ENCODE peak calls at places on chromosomes 13 and 19, in four cellular contexts. One of them, this sample, is unnamed.

GRCh38 chr19:4889034-4889825 is 13.5 kb downstream of the ARRDC5 start:
- DNase-seq in prostate gland: no peak
- DNase-seq in effector memory CD4-positive, alpha-beta T cell: no peak
- DNase-seq in stomach: no peak
- DNase-seq in this sample: no peak

GRCh38 chr19:41945135-41945766 is 13.9 kb downstream of the RABAC1 start:
- DNase-seq in prostate gland: peak; percentile 17
- DNase-seq in effector memory CD4-positive, alpha-beta T cell: peak; percentile 92
- DNase-seq in stomach: peak; percentile 61
- DNase-seq in this sample: no peak

GRCh38 chr19:4976412-4977298 is 7.7 kb downstream of the KDM4B start:
- DNase-seq in prostate gland: peak; percentile 95
- DNase-seq in effector memory CD4-positive, alpha-beta T cell: no peak
- DNase-seq in stomach: peak; percentile 53
- DNase-seq in this sample: peak; percentile 82

GRCh38 chr13:100363351-100363750 is 225.2 kb downstream of the GGACT start:
- DNase-seq in prostate gland: no peak
- DNase-seq in effector memory CD4-positive, alpha-beta T cell: no peak
- DNase-seq in stomach: no peak
- DNase-seq in this sample: no peak

GRCh38 chr19:18762125-18763023 is 28.7 kb downstream of the COMP start:
- DNase-seq in prostate gland: peak; percentile 93
- DNase-seq in effector memory CD4-positive, alpha-beta T cell: no peak
- DNase-seq in stomach: peak; percentile 98
- DNase-seq in this sample: peak; percentile 98

GRCh38 chr13:75850915-75851314 is 214.8 kb downstream of the LMO7 start:
- DNase-seq in prostate gland: no peak
- DNase-seq in effector memory CD4-positive, alpha-beta T cell: no peak
- DNase-seq in stomach: no peak
- DNase-seq in this sample: no peak

GRCh38 chr13:30480292-30480947 is 14.7 kb upstream of the HMGB1 start:
- DNase-seq in prostate gland: peak; percentile 42
- DNase-seq in effector memory CD4-positive, alpha-beta T cell: no peak
- DNase-seq in stomach: peak; percentile 66
- DNase-seq in this sample: peak; percentile 63

GRCh38 chr19:42471554-42472249 is 29.0 kb upstream of the CXCL17 start:
- DNase-seq in prostate gland: peak; percentile 92
- DNase-seq in effector memory CD4-positive, alpha-beta T cell: no peak
- DNase-seq in stomach: peak; percentile 46
- DNase-seq in this sample: no peak

GRCh38 chr19:7887408-7888144 is 734 bp upstream of the LRRC8E start:
- DNase-seq in prostate gland: no peak
- DNase-seq in effector memory CD4-positive, alpha-beta T cell: no peak
- DNase-seq in stomach: no peak
- DNase-seq in this sample: no peak

GRCh38 chr19:17076539-17076919 is 952 bp downstream of the MYO9B start:
- DNase-seq in prostate gland: no peak
- DNase-seq in effector memory CD4-positive, alpha-beta T cell: no peak
- DNase-seq in stomach: no peak
- DNase-seq in this sample: no peak

GRCh38 chr13:23447927-23448326 is 14.4 kb upstream of the SACS start:
- DNase-seq in prostate gland: no peak
- DNase-seq in effector memory CD4-positive, alpha-beta T cell: no peak
- DNase-seq in stomach: no peak
- DNase-seq in this sample: no peak

GRCh38 chr19:30083701-30084156 is 141.7 kb downstream of the URI1 start:
- DNase-seq in prostate gland: no peak
- DNase-seq in effector memory CD4-positive, alpha-beta T cell: no peak
- DNase-seq in stomach: no peak
- DNase-seq in this sample: no peak

GRCh38 chr19:5018224-5019015 is 49.5 kb downstream of the KDM4B start:
- DNase-seq in prostate gland: no peak
- DNase-seq in effector memory CD4-positive, alpha-beta T cell: no peak
- DNase-seq in stomach: no peak
- DNase-seq in this sample: no peak

GRCh38 chr19:36849701-36850645 is 703 bp upstream of the ZNF345 start:
- DNase-seq in prostate gland: peak; percentile 89
- DNase-seq in effector memory CD4-positive, alpha-beta T cell: peak; percentile 82
- DNase-seq in stomach: peak; percentile 90
- DNase-seq in this sample: peak; percentile 87

GRCh38 chr13:21929400-21929799 is 258.5 kb downstream of the FGF9 start:
- DNase-seq in prostate gland: no peak
- DNase-seq in effector memory CD4-positive, alpha-beta T cell: no peak
- DNase-seq in stomach: no peak
- DNase-seq in this sample: no peak

GRCh38 chr19:2775556-2776430 is 7.3 kb downstream of the SGTA start:
- DNase-seq in prostate gland: no peak
- DNase-seq in effector memory CD4-positive, alpha-beta T cell: peak; percentile 46
- DNase-seq in stomach: peak; percentile 64
- DNase-seq in this sample: peak; percentile 54

GRCh38 chr13:66138172-66138811 is 1091.8 kb downstream of the PCDH9 start:
- DNase-seq in prostate gland: no peak
- DNase-seq in effector memory CD4-positive, alpha-beta T cell: no peak
- DNase-seq in stomach: no peak
- DNase-seq in this sample: no peak

GRCh38 chr13:58884810-58885209 is 1253.3 kb downstream of the PCDH17 start:
- DNase-seq in prostate gland: no peak
- DNase-seq in effector memory CD4-positive, alpha-beta T cell: no peak
- DNase-seq in stomach: no peak
- DNase-seq in this sample: no peak

GRCh38 chr13:58883405-58883804 is 1251.9 kb downstream of the PCDH17 start:
- DNase-seq in prostate gland: no peak
- DNase-seq in effector memory CD4-positive, alpha-beta T cell: no peak
- DNase-seq in stomach: no peak
- DNase-seq in this sample: no peak

GRCh38 chr13:58889474-58889873 is 1257.9 kb downstream of the PCDH17 start:
- DNase-seq in prostate gland: no peak
- DNase-seq in effector memory CD4-positive, alpha-beta T cell: no peak
- DNase-seq in stomach: no peak
- DNase-seq in this sample: no peak

GRCh38 chr13:58882556-58882955 is 1251.0 kb downstream of the PCDH17 start:
- DNase-seq in prostate gland: no peak
- DNase-seq in effector memory CD4-positive, alpha-beta T cell: no peak
- DNase-seq in stomach: no peak
- DNase-seq in this sample: no peak

GRCh38 chr13:58884353-58884752 is 1252.8 kb downstream of the PCDH17 start:
- DNase-seq in prostate gland: no peak
- DNase-seq in effector memory CD4-positive, alpha-beta T cell: no peak
- DNase-seq in stomach: no peak
- DNase-seq in this sample: no peak
- H3K4me3 ChIP-seq in prostate gland: no peak overlapping the region
- H3K4me3 ChIP-seq in effector memory CD4-positive, alpha-beta T cell: no peak overlapping the region
- H3K4me3 ChIP-seq in stomach: no peak overlapping the region
- H3K4me3 ChIP-seq in this sample: no peak overlapping the region

GRCh38 chr19:6272913-6273600 is 6.7 kb downstream of the MLLT1 start:
- DNase-seq in prostate gland: no peak
- DNase-seq in effector memory CD4-positive, alpha-beta T cell: no peak
- DNase-seq in stomach: no peak
- DNase-seq in this sample: no peak

GRCh38 chr19:6274756-6275155 is 5.0 kb downstream of the MLLT1 start:
- DNase-seq in prostate gland: no peak
- DNase-seq in effector memory CD4-positive, alpha-beta T cell: no peak
- DNase-seq in stomach: no peak
- DNase-seq in this sample: no peak

GRCh38 chr19:6276447-6276846 is 3.3 kb downstream of the MLLT1 start:
- DNase-seq in prostate gland: no peak
- DNase-seq in effector memory CD4-positive, alpha-beta T cell: no peak
- DNase-seq in stomach: no peak
- DNase-seq in this sample: peak; percentile 59

GRCh38 chr19:6273701-6274601 is 5.8 kb downstream of the MLLT1 start:
- DNase-seq in prostate gland: peak; percentile 92
- DNase-seq in effector memory CD4-positive, alpha-beta T cell: no peak
- DNase-seq in stomach: peak; percentile 83
- DNase-seq in this sample: peak; percentile 91

DNA sequence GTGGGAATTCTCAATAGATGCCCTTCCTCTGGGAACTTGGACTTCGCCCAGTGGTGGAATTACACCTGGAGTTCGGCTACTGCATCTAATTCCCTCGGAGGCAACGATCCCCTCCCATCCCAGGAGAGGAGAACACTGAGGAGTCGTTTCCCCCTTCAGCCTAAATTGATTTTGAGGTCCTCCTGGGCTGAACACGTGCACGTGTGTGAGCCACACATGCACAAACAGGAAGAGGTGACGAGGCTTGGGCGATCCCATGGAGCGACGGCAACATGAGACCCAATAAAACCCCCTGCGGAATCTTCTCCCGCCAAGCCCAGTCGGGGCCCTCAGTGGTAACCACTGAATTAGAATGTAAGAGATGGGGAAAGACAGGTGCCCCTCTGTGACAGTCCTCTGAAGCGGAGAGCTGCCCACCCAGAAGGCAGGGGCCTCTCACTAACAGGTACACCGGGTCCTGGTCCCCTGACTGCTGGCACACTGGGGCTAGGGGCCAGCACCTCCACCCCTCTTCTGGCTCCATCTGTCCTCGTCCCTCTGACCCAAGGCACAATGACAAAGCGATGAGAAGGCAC is 4.5 kb downstream of the MLLT1 start:
- DNase-seq in prostate gland: no peak
- DNase-seq in effector memory CD4-positive, alpha-beta T cell: no peak
- DNase-seq in stomach: no peak
- DNase-seq in this sample: no peak
- H3K4me1 ChIP-seq in prostate gland: peaks cover 48% of the 10 kb centered on the region
- H3K4me1 ChIP-seq in effector memory CD4-positive, alpha-beta T cell: peaks cover 9% of the 10 kb centered on the region
- H3K4me1 ChIP-seq in stomach: peaks cover 92% of the 10 kb centered on the region
- H3K4me1 ChIP-seq in this sample: peaks cover 90% of the 10 kb centered on the region

GRCh38 chr19:39197808-39198207 is 1.0 kb downstream of the NCCRP1 start:
- DNase-seq in prostate gland: no peak
- DNase-seq in effector memory CD4-positive, alpha-beta T cell: no peak
- DNase-seq in stomach: no peak
- DNase-seq in this sample: peak; percentile 73

GRCh38 chr19:39202998-39203355 is 1.1 kb downstream of the SYCN start:
- DNase-seq in prostate gland: no peak
- DNase-seq in effector memory CD4-positive, alpha-beta T cell: no peak
- DNase-seq in stomach: no peak
- DNase-seq in this sample: no peak

GRCh38 chr19:39199025-39199424 is 2.3 kb downstream of the NCCRP1 start:
- DNase-seq in prostate gland: no peak
- DNase-seq in effector memory CD4-positive, alpha-beta T cell: no peak
- DNase-seq in stomach: peak; percentile 34
- DNase-seq in this sample: peak; percentile 96

GRCh38 chr19:39200818-39201145 is 3.3 kb downstream of the SYCN start:
- DNase-seq in prostate gland: no peak
- DNase-seq in effector memory CD4-positive, alpha-beta T cell: no peak
- DNase-seq in stomach: no peak
- DNase-seq in this sample: peak; percentile 53

DNA sequence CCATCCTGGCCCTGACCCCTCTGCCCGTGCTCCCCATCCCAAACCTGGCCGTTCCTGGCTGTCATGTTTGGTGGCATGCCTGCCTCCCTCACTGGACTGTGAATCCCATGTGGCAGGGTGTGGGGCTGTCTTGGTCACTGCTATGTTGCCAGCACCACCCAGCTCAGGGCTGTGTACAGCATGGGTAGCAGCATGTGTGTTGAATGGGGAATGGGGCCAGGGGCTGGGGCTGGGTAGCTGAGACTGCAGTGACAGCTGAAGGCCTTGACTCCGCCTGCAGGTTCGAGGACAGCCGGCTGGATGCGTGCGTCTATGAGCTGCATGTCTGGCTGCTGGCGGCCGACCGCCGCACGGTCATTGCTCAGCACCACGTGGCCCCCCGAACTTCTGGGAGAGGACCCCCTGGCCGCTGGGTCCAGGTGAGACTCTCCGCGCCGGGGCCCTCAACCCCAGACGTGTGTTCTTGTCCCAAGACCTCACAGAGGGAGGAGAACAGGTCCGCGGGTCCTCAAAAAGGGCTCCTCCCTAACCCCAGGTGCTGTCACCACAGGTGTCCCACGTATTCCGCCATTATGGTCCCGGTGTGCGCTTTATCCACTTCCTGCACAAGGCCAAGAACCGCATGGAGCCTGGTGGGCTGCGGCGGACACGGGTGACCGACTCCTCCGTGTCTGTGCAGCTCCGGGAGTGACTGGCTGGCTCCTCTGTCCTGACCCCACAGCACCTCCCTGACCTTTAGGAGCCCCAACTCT is 3.5 kb downstream of the NCCRP1 start:
- DNase-seq in prostate gland: no peak
- DNase-seq in effector memory CD4-positive, alpha-beta T cell: no peak
- DNase-seq in stomach: no peak
- DNase-seq in this sample: peak; percentile 84
- H3K27me3 ChIP-seq in prostate gland: peaks cover 31% of the 10 kb centered on the region
- H3K27me3 ChIP-seq in effector memory CD4-positive, alpha-beta T cell: peaks cover 28% of the 10 kb centered on the region
- H3K27me3 ChIP-seq in stomach: peaks cover 99% of the 10 kb centered on the region
- H3K27me3 ChIP-seq in this sample: no peaks in the 10 kb centered on the region

GRCh38 chr19:1006711-1007398 is 6.6 kb downstream of the GRIN3B start:
- DNase-seq in prostate gland: no peak
- DNase-seq in effector memory CD4-positive, alpha-beta T cell: no peak
- DNase-seq in stomach: no peak
- DNase-seq in this sample: no peak
- H3K4me3 ChIP-seq in prostate gland: no peak overlapping the region
- H3K4me3 ChIP-seq in effector memory CD4-positive, alpha-beta T cell: no peak overlapping the region
- H3K4me3 ChIP-seq in stomach: no peak overlapping the region
- H3K4me3 ChIP-seq in this sample: no peak overlapping the region